ENCODE peak calls at places on chromosomes 1 and 21, in four cellular contexts. One of them, this sample, is unnamed.
A peak's percentile ranks its signal among the peaks of the same experiment; 100 is the strongest.

GRCh38 chr1:213615226-213615881 is 372.4 kb upstream of the PROX1 start:
- DNase-seq in H9: no peak
- DNase-seq in IMR-90: no peak
- DNase-seq in H1: no peak
- DNase-seq in this sample: no peak

GRCh38 chr1:33455537-33456301 is 16.7 kb upstream of the ZSCAN20 start:
- DNase-seq in H9: peak; percentile 53
- DNase-seq in IMR-90: peak; percentile 90
- DNase-seq in H1: no peak
- DNase-seq in this sample: peak; percentile 82

GRCh38 chr1:209030454-209031167 is 552.9 kb upstream of the CAMK1G start:
- DNase-seq in H9: no peak
- DNase-seq in IMR-90: no peak
- DNase-seq in H1: no peak
- DNase-seq in this sample: no peak

GRCh38 chr1:207745285-207745684 is 6.6 kb upstream of the CD46 start:
- DNase-seq in H9: no peak
- DNase-seq in IMR-90: peak; percentile 21
- DNase-seq in H1: no peak
- DNase-seq in this sample: no peak

GRCh38 chr1:223123238-223123976 is 19.6 kb downstream of the TLR5 start:
- DNase-seq in H9: peak; percentile 73
- DNase-seq in IMR-90: peak; percentile 45
- DNase-seq in H1: no peak
- DNase-seq in this sample: peak; percentile 81

GRCh38 chr1:108852141-108852540 is 4.8 kb downstream of the AKNAD1 start:
- DNase-seq in H9: no peak
- DNase-seq in IMR-90: no peak
- DNase-seq in H1: no peak
- DNase-seq in this sample: no peak

GRCh38 chr1:24929876-24930702 is at the start of gene RUNX3:
- DNase-seq in H9: peak; percentile 84
- DNase-seq in IMR-90: no peak
- DNase-seq in H1: no peak
- DNase-seq in this sample: peak; percentile 54

GRCh38 chr1:14413809-14414208 is 184.7 kb upstream of the KAZN start:
- DNase-seq in H9: no peak
- DNase-seq in IMR-90: peak; percentile 62
- DNase-seq in H1: no peak
- DNase-seq in this sample: no peak

GRCh38 chr1:214123061-214123784 is 135.4 kb downstream of the PROX1 start:
- DNase-seq in H9: peak; percentile 88
- DNase-seq in IMR-90: peak; percentile 57
- DNase-seq in H1: peak; percentile 80
- DNase-seq in this sample: peak; percentile 97

GRCh38 chr1:207962716-207963428 is 51.9 kb upstream of the CD34 start:
- DNase-seq in H9: no peak
- DNase-seq in IMR-90: no peak
- DNase-seq in H1: no peak
- DNase-seq in this sample: peak; percentile 57

GRCh38 chr21:45525153-45525909 is 16.9 kb downstream of the SLC19A1 start:
- DNase-seq in H9: no peak
- DNase-seq in IMR-90: no peak
- DNase-seq in H1: no peak
- DNase-seq in this sample: no peak

GRCh38 chr1:67612690-67613322 is 72.2 kb upstream of the GADD45A start:
- DNase-seq in H9: no peak
- DNase-seq in IMR-90: no peak
- DNase-seq in H1: no peak
- DNase-seq in this sample: no peak

DNA sequence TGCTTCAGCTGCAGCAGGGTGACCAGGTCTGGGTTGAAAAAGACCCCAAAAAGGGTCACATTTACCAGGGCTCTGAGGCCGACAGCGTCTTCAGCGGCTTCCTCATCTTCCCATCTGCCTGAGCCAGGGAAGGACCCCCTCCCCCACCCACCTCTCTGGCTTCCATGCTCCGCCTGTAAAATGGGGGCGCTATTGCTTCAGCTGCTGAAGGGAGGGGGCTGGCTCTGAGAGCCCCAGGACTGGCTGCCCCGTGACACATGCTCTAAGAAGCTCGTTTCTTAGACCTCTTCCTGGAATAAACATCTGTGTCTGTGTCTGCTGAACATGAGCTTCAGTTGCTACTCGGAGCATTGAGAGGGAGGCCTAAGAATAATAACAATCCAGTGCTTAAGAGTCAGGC is 2.9 kb downstream of the C1QA start:
- DNase-seq in H9: peak; percentile 84
- DNase-seq in IMR-90: peak; percentile 67
- DNase-seq in H1: peak; percentile 70
- DNase-seq in this sample: peak; percentile 89
- H3K23ac ChIP-seq in H9: no peak overlapping the region
- H3K23ac ChIP-seq in IMR-90: no peak overlapping the region
- H3K23ac ChIP-seq in H1: no peak overlapping the region
- H3K23ac ChIP-seq in this sample: no peak overlapping the region

GRCh38 chr1:93904228-93904627 is 5.0 kb downstream of the GCLM start:
- DNase-seq in H9: no peak
- DNase-seq in IMR-90: no peak
- DNase-seq in H1: no peak
- DNase-seq in this sample: no peak

GRCh38 chr1:93900723-93901504 is 8.3 kb downstream of the GCLM start:
- DNase-seq in H9: no peak
- DNase-seq in IMR-90: no peak
- DNase-seq in H1: no peak
- DNase-seq in this sample: no peak

GRCh38 chr1:93905051-93905450 is 4.2 kb downstream of the GCLM start:
- DNase-seq in H9: no peak
- DNase-seq in IMR-90: peak; percentile 39
- DNase-seq in H1: no peak
- DNase-seq in this sample: no peak

DNA sequence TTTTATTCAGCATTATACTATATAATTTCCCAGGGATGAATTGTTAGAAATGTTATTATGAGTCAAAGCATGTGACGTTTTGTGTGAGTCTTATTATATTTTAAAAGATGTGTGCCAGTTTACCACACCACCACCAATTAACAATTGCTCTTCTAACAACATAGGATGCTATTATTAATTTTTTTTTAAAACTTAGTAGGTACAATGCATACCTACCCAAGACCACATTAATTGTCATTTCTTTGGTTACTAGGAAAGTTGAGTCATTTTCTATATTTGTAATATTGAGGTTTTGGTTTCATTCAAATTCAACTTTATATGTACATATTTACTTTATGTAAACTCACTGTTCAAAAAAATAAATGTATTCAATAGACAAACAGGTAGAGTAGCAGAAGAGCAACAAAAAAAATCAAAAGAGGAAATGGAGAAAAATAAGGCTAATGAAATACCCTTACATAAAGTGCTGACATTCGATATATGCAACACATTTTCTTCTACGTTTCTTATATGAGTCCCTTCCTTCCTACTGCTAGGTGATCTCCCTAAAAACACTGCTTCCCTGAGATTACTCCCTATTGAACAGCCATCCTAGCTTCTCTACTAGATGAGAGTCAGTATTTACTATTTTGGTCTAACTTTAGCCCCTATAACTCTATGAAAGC is 9.6 kb downstream of the GCLM start:
- DNase-seq in H9: no peak
- DNase-seq in IMR-90: no peak
- DNase-seq in H1: no peak
- DNase-seq in this sample: no peak
- H3K56ac ChIP-seq in H9: no peak overlapping the region
- H3K56ac ChIP-seq in IMR-90: no peak overlapping the region
- H3K56ac ChIP-seq in H1: no peak overlapping the region
- H3K56ac ChIP-seq in this sample: no peak overlapping the region

GRCh38 chr1:42998381-42998780 is 39.7 kb upstream of the SLC2A1 start:
- DNase-seq in H9: no peak
- DNase-seq in IMR-90: peak; percentile 51
- DNase-seq in H1: no peak
- DNase-seq in this sample: no peak
- H2AK5ac ChIP-seq in H9: no peak overlapping the region
- H2AK5ac ChIP-seq in IMR-90: no peak overlapping the region
- H2AK5ac ChIP-seq in H1: no peak overlapping the region
- H2AK5ac ChIP-seq in this sample: no peak overlapping the region

GRCh38 chr21:33915368-33916199 is at the start of gene ATP5PO:
- DNase-seq in H9: peak; percentile 98
- DNase-seq in IMR-90: peak; percentile 98
- DNase-seq in H1: peak; percentile 92
- DNase-seq in this sample: peak; percentile 98
- H3K23ac ChIP-seq in H9: no peak within 1 kb of the TSS
- H3K23ac ChIP-seq in IMR-90: peak within 1 kb of the TSS; percentile 93
- H3K23ac ChIP-seq in H1: no peak within 1 kb of the TSS
- H3K23ac ChIP-seq in this sample: no peak within 1 kb of the TSS

GRCh38 chr1:8394456-8395321 is 76.8 kb downstream of the SLC45A1 start:
- DNase-seq in H9: no peak
- DNase-seq in IMR-90: peak; percentile 96
- DNase-seq in H1: no peak
- DNase-seq in this sample: no peak

GRCh38 chr1:8396083-8396911 is 78.4 kb downstream of the SLC45A1 start:
- DNase-seq in H9: no peak
- DNase-seq in IMR-90: peak; percentile 79
- DNase-seq in H1: no peak
- DNase-seq in this sample: peak; percentile 86

GRCh38 chr1:8397511-8397910 is 79.6 kb downstream of the SLC45A1 start:
- DNase-seq in H9: no peak
- DNase-seq in IMR-90: no peak
- DNase-seq in H1: no peak
- DNase-seq in this sample: no peak

GRCh38 chr1:8396912-8397406 is 79.0 kb downstream of the SLC45A1 start:
- DNase-seq in H9: no peak
- DNase-seq in IMR-90: peak; percentile 99
- DNase-seq in H1: no peak
- DNase-seq in this sample: peak; percentile 89

GRCh38 chr1:8395433-8395866 is 77.5 kb downstream of the SLC45A1 start:
- DNase-seq in H9: no peak
- DNase-seq in IMR-90: no peak
- DNase-seq in H1: no peak
- DNase-seq in this sample: no peak
- H3K56ac ChIP-seq in H9: no peak overlapping the region
- H3K56ac ChIP-seq in IMR-90: peak overlapping the region; percentile 86
- H3K56ac ChIP-seq in H1: no peak overlapping the region
- H3K56ac ChIP-seq in this sample: no peak overlapping the region

GRCh38 chr1:6113116-6113515 is 67.0 kb downstream of the CHD5 start:
- DNase-seq in H9: no peak
- DNase-seq in IMR-90: no peak
- DNase-seq in H1: no peak
- DNase-seq in this sample: no peak

GRCh38 chr1:6110326-6110725 is 64.6 kb downstream of the KCNAB2 start:
- DNase-seq in H9: no peak
- DNase-seq in IMR-90: no peak
- DNase-seq in H1: no peak
- DNase-seq in this sample: no peak

GRCh38 chr1:6112690-6113005 is 67.0 kb downstream of the KCNAB2 start:
- DNase-seq in H9: no peak
- DNase-seq in IMR-90: no peak
- DNase-seq in H1: no peak
- DNase-seq in this sample: no peak

GRCh38 chr1:6111991-6112689 is 66.5 kb downstream of the KCNAB2 start:
- DNase-seq in H9: no peak
- DNase-seq in IMR-90: no peak
- DNase-seq in H1: no peak
- DNase-seq in this sample: peak; percentile 14

DNA sequence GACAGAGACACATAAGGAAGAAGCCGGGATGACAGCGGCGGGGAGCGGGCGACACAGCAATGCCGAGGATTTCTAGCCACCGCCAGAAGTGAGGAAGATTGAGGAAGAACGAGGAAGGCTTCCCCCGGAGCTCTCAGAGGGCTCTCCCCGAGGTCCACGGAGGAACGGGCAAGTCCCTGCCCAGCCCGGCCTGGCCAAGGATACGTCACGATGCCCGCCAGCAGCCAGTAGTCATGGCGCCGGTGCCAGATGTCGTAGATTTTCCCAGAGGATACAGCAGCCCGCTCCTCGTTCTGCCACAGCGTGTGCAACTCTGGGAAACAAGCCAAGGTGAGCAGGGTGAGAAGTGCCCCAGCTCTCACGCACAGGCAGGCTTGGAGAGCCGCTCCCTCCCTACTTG is 65.9 kb downstream of the KCNAB2 start:
- DNase-seq in H9: no peak
- DNase-seq in IMR-90: no peak
- DNase-seq in H1: no peak
- DNase-seq in this sample: no peak
- H2AK5ac ChIP-seq in H9: no peak overlapping the region
- H2AK5ac ChIP-seq in IMR-90: no peak overlapping the region
- H2AK5ac ChIP-seq in H1: no peak overlapping the region
- H2AK5ac ChIP-seq in this sample: no peak overlapping the region

GRCh38 chr1:156193488-156194299 is at the start of gene SLC25A44:
- DNase-seq in H9: peak; percentile 98
- DNase-seq in IMR-90: peak; percentile 99
- DNase-seq in H1: peak; percentile 99
- DNase-seq in this sample: peak; percentile 100
- H3K23ac ChIP-seq in H9: no peak within 1 kb of the TSS
- H3K23ac ChIP-seq in IMR-90: peak within 1 kb of the TSS; percentile 93
- H3K23ac ChIP-seq in H1: no peak within 1 kb of the TSS
- H3K23ac ChIP-seq in this sample: peak within 1 kb of the TSS; percentile 97

This sample was measured in mesendoderm.